ENCODE peak calls at places on chromosomes 4 and X, in four cellular contexts. One of them, this sample, is unnamed.

GRCh38 chrX:135893294-135893817 is at the start of the genes CT45A10 and SAGE1:
- DNase-seq in AG10803: no peak
- DNase-seq in pancreas: no peak
- DNase-seq in mammary epithelial cell: no peak
- DNase-seq in this sample: no peak

GRCh38 chr4:116796022-116796421 is 289.4 kb downstream of the TRAM1L1 start:
- DNase-seq in AG10803: no peak
- DNase-seq in mammary epithelial cell: no peak
- DNase-seq in pancreas: no peak
- DNase-seq in this sample: no peak

GRCh38 chrX:127300511-127300910 is 481.0 kb downstream of the PRR32 start:
- DNase-seq in AG10803: no peak
- DNase-seq in pancreas: no peak
- DNase-seq in mammary epithelial cell: no peak
- DNase-seq in this sample: no peak

GRCh38 chrX:21168401-21169160 is 205.6 kb upstream of the CNKSR2 start:
- DNase-seq in mammary epithelial cell: no peak
- DNase-seq in pancreas: no peak
- DNase-seq in AG10803: no peak
- DNase-seq in this sample: no peak

GRCh38 chr4:83010111-83010521 is 507 bp downstream of the LIN54 start:
- DNase-seq in pancreas: no peak
- DNase-seq in mammary epithelial cell: peak; percentile 33
- DNase-seq in AG10803: peak; percentile 33
- DNase-seq in this sample: peak; percentile 61

GRCh38 chrX:148535639-148536038 is 35.2 kb downstream of the AFF2 start:
- DNase-seq in pancreas: no peak
- DNase-seq in mammary epithelial cell: peak; percentile 11
- DNase-seq in AG10803: peak; percentile 11
- DNase-seq in this sample: no peak

GRCh38 chr4:109701566-109702399 is 1.5 kb downstream of the CASP6 start:
- DNase-seq in mammary epithelial cell: peak; percentile 9
- DNase-seq in pancreas: no peak
- DNase-seq in AG10803: no peak
- DNase-seq in this sample: no peak

GRCh38 chr4:167475951-167476350 is 241.7 kb upstream of the SPOCK3 start:
- DNase-seq in mammary epithelial cell: no peak
- DNase-seq in AG10803: no peak
- DNase-seq in pancreas: no peak
- DNase-seq in this sample: no peak

GRCh38 chr4:42816189-42816588 is 76.3 kb upstream of the GRXCR1 start:
- DNase-seq in pancreas: no peak
- DNase-seq in mammary epithelial cell: no peak
- DNase-seq in AG10803: no peak
- DNase-seq in this sample: no peak

GRCh38 chr4:3300198-3300671 is 7.4 kb downstream of the RGS12 start:
- DNase-seq in mammary epithelial cell: no peak
- DNase-seq in pancreas: no peak
- DNase-seq in AG10803: no peak
- DNase-seq in this sample: no peak

GRCh38 chr4:133150643-133151300 is 1.7 kb downstream of the PCDH10 start:
- DNase-seq in mammary epithelial cell: no peak
- DNase-seq in AG10803: no peak
- DNase-seq in pancreas: peak; percentile 59
- DNase-seq in this sample: no peak

GRCh38 chr4:57020467-57021101 is 41.9 kb downstream of the POLR2B start:
- DNase-seq in AG10803: peak; percentile 83
- DNase-seq in pancreas: no peak
- DNase-seq in mammary epithelial cell: peak; percentile 78
- DNase-seq in this sample: peak; percentile 90

GRCh38 chr4:88757067-88757466 is 59.4 kb upstream of the NAP1L5 start:
- DNase-seq in AG10803: no peak
- DNase-seq in pancreas: no peak
- DNase-seq in mammary epithelial cell: no peak
- DNase-seq in this sample: no peak
- H3K4me3 ChIP-seq in AG10803: no peak overlapping the region
- H3K4me3 ChIP-seq in pancreas: no peak overlapping the region
- H3K4me3 ChIP-seq in mammary epithelial cell: no peak overlapping the region
- H3K4me3 ChIP-seq in this sample: no peak overlapping the region

GRCh38 chr4:21882050-21882839 is 66.3 kb downstream of the KCNIP4 start:
- DNase-seq in pancreas: no peak
- DNase-seq in AG10803: no peak
- DNase-seq in mammary epithelial cell: peak; percentile 64
- DNase-seq in this sample: no peak

GRCh38 chr4:21884615-21885014 is 64.0 kb downstream of the KCNIP4 start:
- DNase-seq in mammary epithelial cell: no peak
- DNase-seq in pancreas: no peak
- DNase-seq in AG10803: no peak
- DNase-seq in this sample: no peak

GRCh38 chr4:21879187-21879586 is 69.4 kb downstream of the KCNIP4 start:
- DNase-seq in pancreas: no peak
- DNase-seq in AG10803: no peak
- DNase-seq in mammary epithelial cell: no peak
- DNase-seq in this sample: peak; percentile 23
- TF ChIP-seq CTCF in pancreas: no peak
- TF ChIP-seq CTCF in AG10803: peak; percentile 17
- TF ChIP-seq CTCF in mammary epithelial cell: no peak
- TF ChIP-seq CTCF in this sample: peak; percentile 34

GRCh38 chr4:39565925-39566630 is 38.8 kb upstream of the UGDH start:
- DNase-seq in pancreas: no peak
- DNase-seq in mammary epithelial cell: peak; percentile 84
- DNase-seq in AG10803: peak; percentile 80
- DNase-seq in this sample: peak; percentile 88

GRCh38 chr4:39571504-39571903 is 44.3 kb upstream of the UGDH start:
- DNase-seq in pancreas: no peak
- DNase-seq in mammary epithelial cell: no peak
- DNase-seq in AG10803: no peak
- DNase-seq in this sample: no peak

GRCh38 chr4:39569209-39569608 is 42.0 kb upstream of the UGDH start:
- DNase-seq in AG10803: no peak
- DNase-seq in mammary epithelial cell: no peak
- DNase-seq in pancreas: no peak
- DNase-seq in this sample: no peak

GRCh38 chr4:39563448-39563847 is 36.2 kb upstream of the UGDH start:
- DNase-seq in AG10803: no peak
- DNase-seq in pancreas: no peak
- DNase-seq in mammary epithelial cell: no peak
- DNase-seq in this sample: no peak

DNA sequence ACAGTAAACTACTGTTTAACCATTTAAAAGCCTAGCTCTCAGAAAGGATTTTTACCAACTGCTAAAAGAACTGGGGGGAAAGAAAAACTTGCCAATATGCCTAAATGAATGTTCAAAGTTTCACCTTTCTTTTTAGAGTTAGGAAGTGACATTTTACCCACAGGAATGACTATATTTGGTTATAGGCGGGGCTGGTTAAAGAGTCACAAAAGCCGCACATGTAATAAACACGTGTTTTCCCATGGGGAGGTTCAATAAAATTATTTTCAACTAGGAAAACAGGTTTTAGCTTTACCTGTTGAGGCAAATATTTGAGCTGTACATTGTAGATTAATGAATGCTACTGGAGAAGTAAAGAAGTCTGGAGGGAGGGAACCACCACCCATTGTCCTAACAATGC is 41.6 kb upstream of the UGDH start:
- DNase-seq in mammary epithelial cell: peak; percentile 48
- DNase-seq in AG10803: no peak
- DNase-seq in pancreas: no peak
- DNase-seq in this sample: no peak
- H3K4me3 ChIP-seq in mammary epithelial cell: no peak overlapping the region
- H3K4me3 ChIP-seq in AG10803: no peak overlapping the region
- H3K4me3 ChIP-seq in pancreas: no peak overlapping the region
- H3K4me3 ChIP-seq in this sample: no peak overlapping the region

DNA sequence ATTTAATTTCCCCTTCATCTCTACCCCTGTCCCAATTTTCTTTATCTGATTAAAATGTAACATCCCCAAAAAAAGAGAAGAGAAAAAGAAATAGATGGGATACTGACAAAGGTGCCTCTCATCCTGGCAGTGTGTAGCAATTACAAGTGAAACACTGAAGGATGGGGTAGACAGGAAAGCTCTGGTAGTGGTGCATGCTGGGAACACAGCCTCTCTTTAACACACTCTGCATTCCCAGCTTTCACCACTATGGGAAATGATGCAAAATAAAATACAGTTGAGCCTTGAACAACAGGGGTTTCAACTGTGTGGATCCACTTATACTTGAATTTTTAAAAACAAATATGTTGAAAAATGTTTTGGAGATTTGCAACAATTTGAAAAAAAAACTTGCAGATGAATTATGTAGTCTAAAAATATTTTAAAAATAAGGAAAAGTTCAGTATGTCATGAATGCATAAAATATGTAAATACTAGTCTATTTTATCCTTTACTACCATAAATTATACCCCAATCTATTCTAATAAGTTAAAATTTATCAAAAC is 239.2 kb upstream of the DDX53 start:
- DNase-seq in pancreas: no peak
- DNase-seq in AG10803: no peak
- DNase-seq in mammary epithelial cell: no peak
- DNase-seq in this sample: no peak
- TF ChIP-seq CTCF in pancreas: no peak
- TF ChIP-seq CTCF in AG10803: no peak
- TF ChIP-seq CTCF in mammary epithelial cell: peak; percentile 14
- TF ChIP-seq CTCF in this sample: no peak

DNA sequence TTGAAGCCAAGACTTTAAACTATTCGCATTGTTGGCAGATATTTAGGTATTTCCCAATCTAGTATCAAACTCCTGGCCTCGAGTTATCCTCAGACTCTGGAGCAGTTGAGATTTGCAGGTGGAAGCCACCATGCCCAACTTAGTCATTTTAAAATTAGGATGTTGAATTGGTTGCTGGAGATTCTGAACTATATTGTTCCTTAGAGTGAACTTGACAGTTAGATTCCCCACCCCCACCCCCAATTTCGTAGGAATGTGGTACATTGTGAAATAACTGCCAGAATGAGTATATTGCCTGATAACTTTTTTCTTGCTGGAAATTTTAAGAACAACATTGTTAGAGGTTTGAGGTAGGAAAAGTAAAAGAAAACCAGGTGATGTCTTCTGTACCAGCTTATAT is 2.3 kb downstream of the NOCT start:
- DNase-seq in AG10803: peak; percentile 43
- DNase-seq in pancreas: no peak
- DNase-seq in mammary epithelial cell: no peak
- DNase-seq in this sample: no peak
- H3K4me3 ChIP-seq in AG10803: peak overlapping the region; percentile 0
- H3K4me3 ChIP-seq in pancreas: no peak overlapping the region
- H3K4me3 ChIP-seq in mammary epithelial cell: no peak overlapping the region
- H3K4me3 ChIP-seq in this sample: peak overlapping the region; percentile 14

DNA sequence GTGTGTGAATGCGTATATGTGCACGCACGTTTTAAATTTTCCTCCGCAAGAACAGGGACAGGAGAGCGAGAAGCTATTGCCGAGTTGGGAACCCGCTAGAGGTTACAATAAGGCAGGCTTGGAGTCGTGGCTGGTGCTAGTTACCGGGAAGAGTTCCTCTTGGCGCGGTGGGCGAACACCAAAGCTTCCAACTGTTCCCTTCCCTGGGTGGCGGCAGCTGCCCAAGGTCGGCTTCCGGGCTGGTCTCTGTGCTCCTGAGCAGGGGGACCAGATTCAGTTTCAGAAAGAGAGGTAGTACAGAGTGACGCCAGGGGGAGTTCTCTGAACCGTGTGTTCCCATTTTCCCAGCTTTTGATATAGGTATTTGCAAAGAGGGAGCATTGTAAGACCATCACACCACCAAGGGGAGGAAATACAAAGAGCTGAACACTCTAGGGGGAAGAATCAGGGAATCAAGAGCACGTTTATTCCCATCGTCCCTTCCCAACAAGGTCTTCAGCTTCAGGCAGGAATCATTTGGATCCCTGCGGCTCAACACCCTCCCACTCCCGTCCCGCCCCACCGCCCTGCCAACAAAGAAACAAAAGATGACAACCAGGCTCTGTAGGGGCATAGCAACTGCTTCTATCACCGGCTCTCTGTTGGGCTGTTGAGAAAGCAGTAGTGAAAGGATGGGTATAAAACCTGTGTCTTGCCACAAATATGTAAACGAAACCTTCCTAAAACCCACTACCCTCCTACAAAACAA is 113.6 kb upstream of the TEX13C start:
- DNase-seq in AG10803: no peak
- DNase-seq in pancreas: no peak
- DNase-seq in mammary epithelial cell: no peak
- DNase-seq in this sample: no peak
- TF ChIP-seq CTCF in AG10803: no peak
- TF ChIP-seq CTCF in pancreas: no peak
- TF ChIP-seq CTCF in mammary epithelial cell: no peak
- TF ChIP-seq CTCF in this sample: no peak

GRCh38 chr4:153553820-153554173 is 87.6 kb downstream of the TMEM131L start:
- DNase-seq in pancreas: no peak
- DNase-seq in AG10803: no peak
- DNase-seq in mammary epithelial cell: no peak
- DNase-seq in this sample: no peak
- H3K4me3 ChIP-seq in pancreas: no peak overlapping the region
- H3K4me3 ChIP-seq in AG10803: no peak overlapping the region
- H3K4me3 ChIP-seq in mammary epithelial cell: no peak overlapping the region
- H3K4me3 ChIP-seq in this sample: no peak overlapping the region

DNA sequence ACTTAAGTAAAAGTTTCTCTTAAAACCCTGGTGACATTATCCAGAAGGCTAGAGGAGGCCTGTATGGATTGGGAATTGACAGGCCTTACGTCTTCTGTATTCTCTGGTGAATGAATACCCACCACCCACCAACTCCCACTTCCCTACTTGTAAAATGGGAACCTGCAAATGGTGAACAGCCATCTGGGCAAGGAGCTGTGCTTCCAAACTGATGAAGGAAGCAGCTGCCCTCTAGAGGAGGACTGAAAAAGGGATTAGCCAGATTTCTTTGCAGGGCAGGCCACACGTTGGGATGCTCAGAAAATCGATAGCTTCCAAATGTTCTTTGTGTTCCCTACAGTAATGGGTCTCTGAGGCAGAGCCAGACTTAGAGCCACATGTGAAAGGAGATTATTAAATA is 39.3 kb upstream of the LPAR4 start:
- DNase-seq in mammary epithelial cell: peak; percentile 10
- DNase-seq in AG10803: peak; percentile 48
- DNase-seq in pancreas: no peak
- DNase-seq in this sample: peak; percentile 38
- TF ChIP-seq CTCF in mammary epithelial cell: peak; percentile 25
- TF ChIP-seq CTCF in AG10803: peak; percentile 60
- TF ChIP-seq CTCF in pancreas: no peak
- TF ChIP-seq CTCF in this sample: peak; percentile 50

DNA sequence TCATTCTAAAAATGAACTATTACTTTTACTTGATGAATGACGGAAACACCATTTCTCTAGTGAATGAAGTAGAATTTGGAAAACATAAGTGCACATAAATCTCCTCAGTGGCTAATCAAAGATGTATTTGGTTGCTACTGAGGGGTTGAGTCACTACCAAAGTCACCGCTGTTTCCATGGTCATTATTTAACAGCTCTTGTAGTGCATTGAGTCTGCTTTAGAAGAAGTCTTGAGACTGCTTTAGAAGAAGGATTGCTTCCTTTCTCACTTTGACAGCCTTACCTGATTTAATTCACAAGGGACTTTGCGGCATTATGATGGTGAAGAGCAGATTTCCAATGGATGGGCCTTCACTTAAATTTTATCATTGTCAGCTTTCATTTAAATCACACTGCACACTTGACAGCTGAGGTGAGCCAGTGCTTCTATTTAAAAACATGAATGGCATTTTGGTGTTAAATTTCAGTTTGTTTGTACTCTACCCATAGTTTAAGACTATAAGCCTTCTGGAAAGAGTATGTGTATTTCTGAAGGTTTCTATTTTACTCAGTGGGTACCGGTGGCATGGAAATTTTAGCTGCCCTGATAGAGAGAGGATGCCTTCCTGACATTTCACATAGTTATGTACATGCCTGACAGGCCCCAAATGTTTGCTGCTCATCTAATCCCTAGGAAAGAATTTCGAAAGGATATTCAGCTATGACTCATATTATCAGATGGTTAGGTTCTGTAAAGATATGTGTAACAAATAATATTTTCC is 9.5 kb downstream of the ASB5 start:
- DNase-seq in pancreas: no peak
- DNase-seq in AG10803: peak; percentile 80
- DNase-seq in mammary epithelial cell: peak; percentile 27
- DNase-seq in this sample: peak; percentile 84
- H3K4me3 ChIP-seq in pancreas: no peak overlapping the region
- H3K4me3 ChIP-seq in AG10803: no peak overlapping the region
- H3K4me3 ChIP-seq in mammary epithelial cell: no peak overlapping the region
- H3K4me3 ChIP-seq in this sample: no peak overlapping the region